ENCODE peak calls at places on chromosomes 7 and 10, in nine cellular contexts. One of them, this sample, is unnamed.

GRCh38 chr7:75734586-75735047 is 4.1 kb downstream of the HIP1 start:
- DNase-seq in mammary epithelial cell: no peak
- DNase-seq in tibial artery: no peak
- DNase-seq in Peyer's patch: no peak
- DNase-seq in lower lobe of right lung: no peak
- DNase-seq in fibroblast of lung: peak; percentile 62
- DNase-seq in ovary: no peak
- DNase-seq in CD4-positive, alpha-beta T cell: no peak
- DNase-seq in keratinocyte: no peak
- DNase-seq in this sample: peak; percentile 62

GRCh38 chr10:32049113-32049512 is 7.1 kb downstream of the KIF5B start:
- DNase-seq in Peyer's patch: no peak
- DNase-seq in keratinocyte: no peak
- DNase-seq in mammary epithelial cell: peak; percentile 62
- DNase-seq in fibroblast of lung: no peak
- DNase-seq in tibial artery: no peak
- DNase-seq in ovary: no peak
- DNase-seq in lower lobe of right lung: no peak
- DNase-seq in CD4-positive, alpha-beta T cell: no peak
- DNase-seq in this sample: peak; percentile 47

GRCh38 chr10:122201401-122201800 is 69.7 kb upstream of the BTBD16 start:
- DNase-seq in keratinocyte: no peak
- DNase-seq in ovary: no peak
- DNase-seq in lower lobe of right lung: no peak
- DNase-seq in mammary epithelial cell: no peak
- DNase-seq in tibial artery: no peak
- DNase-seq in CD4-positive, alpha-beta T cell: no peak
- DNase-seq in Peyer's patch: no peak
- DNase-seq in fibroblast of lung: no peak
- DNase-seq in this sample: no peak

GRCh38 chr10:78335691-78336401 is 302.2 kb downstream of the RPS24 start:
- DNase-seq in keratinocyte: no peak
- DNase-seq in fibroblast of lung: peak; percentile 85
- DNase-seq in ovary: peak; percentile 19
- DNase-seq in Peyer's patch: peak; percentile 37
- DNase-seq in mammary epithelial cell: no peak
- DNase-seq in CD4-positive, alpha-beta T cell: no peak
- DNase-seq in lower lobe of right lung: no peak
- DNase-seq in tibial artery: no peak
- DNase-seq in this sample: peak; percentile 93

GRCh38 chr7:131103997-131104396 is 223.7 kb upstream of the MKLN1 start:
- DNase-seq in mammary epithelial cell: peak; percentile 68
- DNase-seq in Peyer's patch: no peak
- DNase-seq in CD4-positive, alpha-beta T cell: no peak
- DNase-seq in tibial artery: no peak
- DNase-seq in fibroblast of lung: peak; percentile 67
- DNase-seq in lower lobe of right lung: no peak
- DNase-seq in keratinocyte: no peak
- DNase-seq in ovary: no peak
- DNase-seq in this sample: peak; percentile 90

GRCh38 chr7:88328787-88329186 is 22.1 kb upstream of the STEAP4 start:
- DNase-seq in ovary: no peak
- DNase-seq in fibroblast of lung: no peak
- DNase-seq in tibial artery: no peak
- DNase-seq in lower lobe of right lung: no peak
- DNase-seq in Peyer's patch: no peak
- DNase-seq in mammary epithelial cell: peak; percentile 35
- DNase-seq in keratinocyte: no peak
- DNase-seq in CD4-positive, alpha-beta T cell: no peak
- DNase-seq in this sample: no peak

GRCh38 chr10:106872176-106872575 is 292.3 kb downstream of the SORCS1 start:
- DNase-seq in tibial artery: no peak
- DNase-seq in lower lobe of right lung: no peak
- DNase-seq in CD4-positive, alpha-beta T cell: no peak
- DNase-seq in ovary: no peak
- DNase-seq in mammary epithelial cell: no peak
- DNase-seq in fibroblast of lung: no peak
- DNase-seq in keratinocyte: no peak
- DNase-seq in Peyer's patch: no peak
- DNase-seq in this sample: no peak

GRCh38 chr7:26105931-26106330 is 46.1 kb upstream of the NFE2L3 start:
- DNase-seq in tibial artery: no peak
- DNase-seq in keratinocyte: no peak
- DNase-seq in mammary epithelial cell: no peak
- DNase-seq in ovary: no peak
- DNase-seq in fibroblast of lung: no peak
- DNase-seq in Peyer's patch: no peak
- DNase-seq in CD4-positive, alpha-beta T cell: no peak
- DNase-seq in lower lobe of right lung: no peak
- DNase-seq in this sample: no peak

GRCh38 chr7:13872751-13873150 is 116.7 kb downstream of the ETV1 start:
- DNase-seq in mammary epithelial cell: no peak
- DNase-seq in CD4-positive, alpha-beta T cell: no peak
- DNase-seq in fibroblast of lung: no peak
- DNase-seq in lower lobe of right lung: no peak
- DNase-seq in Peyer's patch: no peak
- DNase-seq in tibial artery: no peak
- DNase-seq in keratinocyte: no peak
- DNase-seq in ovary: no peak
- DNase-seq in this sample: no peak

GRCh38 chr10:23383637-23384036 is 39.0 kb upstream of the C10orf67 start:
- DNase-seq in lower lobe of right lung: no peak
- DNase-seq in Peyer's patch: no peak
- DNase-seq in fibroblast of lung: no peak
- DNase-seq in mammary epithelial cell: no peak
- DNase-seq in CD4-positive, alpha-beta T cell: no peak
- DNase-seq in keratinocyte: no peak
- DNase-seq in ovary: no peak
- DNase-seq in tibial artery: no peak
- DNase-seq in this sample: no peak

GRCh38 chr7:57216340-57216739 is 84.1 kb upstream of the ZNF479 start:
- DNase-seq in mammary epithelial cell: no peak
- DNase-seq in tibial artery: no peak
- DNase-seq in Peyer's patch: no peak
- DNase-seq in CD4-positive, alpha-beta T cell: no peak
- DNase-seq in lower lobe of right lung: peak; percentile 14
- DNase-seq in fibroblast of lung: no peak
- DNase-seq in ovary: no peak
- DNase-seq in keratinocyte: no peak
- DNase-seq in this sample: no peak

GRCh38 chr7:156932006-156932405 is 17.5 kb upstream of the NOM1 start:
- DNase-seq in mammary epithelial cell: peak; percentile 39
- DNase-seq in tibial artery: no peak
- DNase-seq in keratinocyte: no peak
- DNase-seq in Peyer's patch: no peak
- DNase-seq in lower lobe of right lung: no peak
- DNase-seq in CD4-positive, alpha-beta T cell: no peak
- DNase-seq in ovary: no peak
- DNase-seq in fibroblast of lung: no peak
- DNase-seq in this sample: no peak

GRCh38 chr7:98265841-98266271 is 13.8 kb upstream of the TECPR1 start:
- DNase-seq in tibial artery: no peak
- DNase-seq in CD4-positive, alpha-beta T cell: no peak
- DNase-seq in fibroblast of lung: no peak
- DNase-seq in mammary epithelial cell: no peak
- DNase-seq in lower lobe of right lung: no peak
- DNase-seq in keratinocyte: no peak
- DNase-seq in Peyer's patch: no peak
- DNase-seq in ovary: no peak
- DNase-seq in this sample: peak; percentile 52

GRCh38 chr7:157539521-157539920 is 202.7 kb downstream of the DNAJB6 start:
- DNase-seq in ovary: no peak
- DNase-seq in keratinocyte: no peak
- DNase-seq in Peyer's patch: peak; percentile 16
- DNase-seq in lower lobe of right lung: peak; percentile 17
- DNase-seq in fibroblast of lung: no peak
- DNase-seq in CD4-positive, alpha-beta T cell: no peak
- DNase-seq in mammary epithelial cell: no peak
- DNase-seq in tibial artery: no peak
- DNase-seq in this sample: no peak

GRCh38 chr7:139784643-139785042 is 6.8 kb upstream of the HIPK2 start:
- DNase-seq in ovary: no peak
- DNase-seq in keratinocyte: no peak
- DNase-seq in lower lobe of right lung: no peak
- DNase-seq in mammary epithelial cell: peak; percentile 51
- DNase-seq in CD4-positive, alpha-beta T cell: no peak
- DNase-seq in Peyer's patch: no peak
- DNase-seq in fibroblast of lung: no peak
- DNase-seq in tibial artery: no peak
- DNase-seq in this sample: no peak

GRCh38 chr10:81570878-81571794 is 303.9 kb upstream of the NRG3 start:
- DNase-seq in mammary epithelial cell: no peak
- DNase-seq in tibial artery: no peak
- DNase-seq in keratinocyte: no peak
- DNase-seq in lower lobe of right lung: no peak
- DNase-seq in ovary: peak; percentile 7
- DNase-seq in fibroblast of lung: no peak
- DNase-seq in CD4-positive, alpha-beta T cell: no peak
- DNase-seq in Peyer's patch: no peak
- DNase-seq in this sample: no peak

GRCh38 chr10:74862625-74863024 is 36.2 kb downstream of the KAT6B start:
- DNase-seq in ovary: no peak
- DNase-seq in CD4-positive, alpha-beta T cell: no peak
- DNase-seq in Peyer's patch: no peak
- DNase-seq in mammary epithelial cell: no peak
- DNase-seq in keratinocyte: no peak
- DNase-seq in tibial artery: no peak
- DNase-seq in lower lobe of right lung: no peak
- DNase-seq in fibroblast of lung: no peak
- DNase-seq in this sample: no peak

GRCh38 chr10:58870070-58870469 is 306.4 kb upstream of the PHYHIPL start:
- DNase-seq in Peyer's patch: no peak
- DNase-seq in keratinocyte: no peak
- DNase-seq in lower lobe of right lung: no peak
- DNase-seq in ovary: no peak
- DNase-seq in fibroblast of lung: no peak
- DNase-seq in tibial artery: no peak
- DNase-seq in CD4-positive, alpha-beta T cell: no peak
- DNase-seq in mammary epithelial cell: no peak
- DNase-seq in this sample: no peak
- TF ChIP-seq CTCF in Peyer's patch: no peak
- TF ChIP-seq CTCF in keratinocyte: no peak
- TF ChIP-seq CTCF in lower lobe of right lung: no peak
- TF ChIP-seq CTCF in ovary: no peak
- TF ChIP-seq CTCF in fibroblast of lung: no peak
- TF ChIP-seq CTCF in tibial artery: no peak
- TF ChIP-seq CTCF in CD4-positive, alpha-beta T cell: no peak
- TF ChIP-seq CTCF in mammary epithelial cell: no peak
- TF ChIP-seq CTCF in this sample: no peak

GRCh38 chr7:70303309-70303708 is 705.0 kb downstream of the AUTS2 start:
- DNase-seq in fibroblast of lung: no peak
- DNase-seq in lower lobe of right lung: no peak
- DNase-seq in mammary epithelial cell: no peak
- DNase-seq in Peyer's patch: no peak
- DNase-seq in ovary: no peak
- DNase-seq in keratinocyte: no peak
- DNase-seq in tibial artery: no peak
- DNase-seq in CD4-positive, alpha-beta T cell: no peak
- DNase-seq in this sample: no peak
- H3K27me3 ChIP-seq in fibroblast of lung: no peaks in the 10 kb centered on the region
- H3K27me3 ChIP-seq in lower lobe of right lung: no peaks in the 10 kb centered on the region
- H3K27me3 ChIP-seq in mammary epithelial cell: no peaks in the 10 kb centered on the region
- H3K27me3 ChIP-seq in Peyer's patch: no peaks in the 10 kb centered on the region
- H3K27me3 ChIP-seq in ovary: no peaks in the 10 kb centered on the region
- H3K27me3 ChIP-seq in keratinocyte: no peaks in the 10 kb centered on the region
- H3K27me3 ChIP-seq in tibial artery: no peaks in the 10 kb centered on the region
- H3K27me3 ChIP-seq in CD4-positive, alpha-beta T cell: no peaks in the 10 kb centered on the region
- H3K27me3 ChIP-seq in this sample: no peaks in the 10 kb centered on the region

DNA sequence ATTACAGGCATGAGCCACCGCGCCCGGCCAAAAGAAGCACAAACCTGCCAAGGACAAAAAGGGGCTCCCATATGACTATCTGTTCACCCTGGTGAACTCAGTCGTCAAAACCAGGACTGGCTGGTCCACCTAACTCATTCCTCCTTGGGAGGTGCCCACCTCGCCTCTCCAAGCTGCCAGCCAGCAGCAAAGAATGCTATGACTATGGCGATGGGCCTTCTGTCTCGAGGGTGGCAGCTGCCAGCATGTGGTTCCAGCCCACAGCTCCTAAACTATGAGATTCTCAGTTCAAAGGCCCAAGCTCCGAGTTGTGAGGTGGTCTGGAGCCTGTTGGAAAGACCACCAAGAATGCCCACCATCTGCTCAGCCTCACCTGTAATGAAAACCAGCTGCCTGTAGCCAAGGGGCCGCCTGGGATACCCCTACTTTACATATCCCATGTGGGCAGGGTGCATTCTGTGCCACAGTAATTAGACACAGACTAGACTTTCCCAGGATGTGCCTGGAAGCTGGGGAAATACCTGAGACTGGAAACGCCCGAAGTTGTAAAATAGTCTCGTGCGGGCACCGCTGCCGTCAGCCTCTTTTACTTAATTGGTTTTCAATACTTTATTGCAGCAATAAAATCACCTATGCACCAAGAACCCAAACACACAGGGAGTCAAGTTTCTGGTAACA is 71.1 kb downstream of the ZRANB1 start:
- DNase-seq in mammary epithelial cell: no peak
- DNase-seq in lower lobe of right lung: peak; percentile 19
- DNase-seq in Peyer's patch: no peak
- DNase-seq in ovary: no peak
- DNase-seq in CD4-positive, alpha-beta T cell: no peak
- DNase-seq in keratinocyte: no peak
- DNase-seq in fibroblast of lung: no peak
- DNase-seq in tibial artery: no peak
- DNase-seq in this sample: no peak
- H3K27ac ChIP-seq in mammary epithelial cell: no peak overlapping the region
- H3K27ac ChIP-seq in lower lobe of right lung: no peak overlapping the region
- H3K27ac ChIP-seq in Peyer's patch: peak overlapping the region; percentile 40
- H3K27ac ChIP-seq in ovary: peak overlapping the region; percentile 12
- H3K27ac ChIP-seq in CD4-positive, alpha-beta T cell: no peak overlapping the region
- H3K27ac ChIP-seq in keratinocyte: no peak overlapping the region
- H3K27ac ChIP-seq in fibroblast of lung: no peak overlapping the region
- H3K27ac ChIP-seq in tibial artery: peak overlapping the region; percentile 90
- H3K27ac ChIP-seq in this sample: no peak overlapping the region

GRCh38 chr10:58963101-58963534 is 213.3 kb upstream of the PHYHIPL start:
- DNase-seq in CD4-positive, alpha-beta T cell: no peak
- DNase-seq in Peyer's patch: no peak
- DNase-seq in ovary: no peak
- DNase-seq in mammary epithelial cell: no peak
- DNase-seq in keratinocyte: no peak
- DNase-seq in tibial artery: no peak
- DNase-seq in lower lobe of right lung: no peak
- DNase-seq in fibroblast of lung: no peak
- DNase-seq in this sample: no peak
- TF ChIP-seq CTCF in CD4-positive, alpha-beta T cell: no peak
- TF ChIP-seq CTCF in Peyer's patch: no peak
- TF ChIP-seq CTCF in ovary: no peak
- TF ChIP-seq CTCF in mammary epithelial cell: peak; percentile 29
- TF ChIP-seq CTCF in keratinocyte: peak; percentile 25
- TF ChIP-seq CTCF in tibial artery: no peak
- TF ChIP-seq CTCF in lower lobe of right lung: no peak
- TF ChIP-seq CTCF in fibroblast of lung: peak; percentile 39
- TF ChIP-seq CTCF in this sample: no peak

This sample was measured in astrocyte.